ENCODE peak calls at places on chromosome 11, in five cellular contexts. C, X, L, Q and I are unnamed samples. For H3K36me3, the result is how much of the 10 kb centered on the place peaks cover.

GRCh38 chr11:116774661-116775060 is 1.9 kb upstream of the BUD13 start:
- DNase-seq in C (no peak), Q (no peak), L (no peak), X (no peak), I (peak)

GRCh38 chr11:12430912-12431311 is 53.5 kb downstream of the PARVA start:
- DNase-seq in L (peak), X (peak), Q (peak), C (peak), I (no peak)

GRCh38 chr11:125272092-125272491 is 107.5 kb downstream of the PKNOX2 start:
- DNase-seq in Q (no peak), C (no peak), X (no peak), L (no peak), I (no peak)

GRCh38 chr11:129417458-129417857 is 41.8 kb downstream of the BARX2 start:
- DNase-seq in X (no peak), L (no peak), Q (no peak), C (no peak), I (no peak)

GRCh38 chr11:68690671-68691401 is 6.5 kb downstream of the GAL start:
- DNase-seq in Q (no peak), L (no peak), C (no peak), X (no peak), I (peak)

GRCh38 chr11:130223291-130223971 is 63.8 kb downstream of the ST14 start:
- DNase-seq in X (no peak), L (no peak), Q (no peak), C (peak), I (no peak)

GRCh38 chr11:72301486-72301885 is 57.5 kb upstream of the PHOX2A start:
- DNase-seq in C (no peak), X (no peak), L (no peak), Q (no peak), I (no peak)

GRCh38 chr11:102071497-102072472 is 24.5 kb downstream of the CFAP300 start:
- DNase-seq in X (no peak), Q (no peak), C (no peak), L (no peak), I (no peak)

GRCh38 chr11:132177106-132177505 is 806.7 kb downstream of the NTM start:
- DNase-seq in X (peak), Q (no peak), C (peak), L (peak), I (no peak)

GRCh38 chr11:113935858-113936257 is 31.3 kb downstream of the HTR3B start:
- DNase-seq in Q (no peak), X (no peak), L (no peak), C (no peak), I (no peak)

GRCh38 chr11:73113426-73113825 is 28.7 kb downstream of the FCHSD2 start:
- DNase-seq in C (no peak), Q (no peak), L (no peak), X (no peak), I (no peak)

GRCh38 chr11:61923166-61924015 is 6.0 kb upstream of the RAB3IL1 start:
- DNase-seq in Q (peak), X (no peak), L (peak), C (peak), I (peak)

GRCh38 chr11:62542111-62542745 is 4.4 kb downstream of the AHNAK start:
- DNase-seq in C (no peak), L (no peak), X (no peak), Q (no peak), I (no peak)

GRCh38 chr11:114036958-114037357 is 22.6 kb upstream of the ZBTB16 start:
- DNase-seq in C (no peak), X (no peak), L (no peak), Q (no peak), I (no peak)

GRCh38 chr11:69049490-69049867 is 747 bp downstream of the TPCN2 start:
- DNase-seq in X (no peak), C (no peak), Q (no peak), L (no peak), I (no peak)

GRCh38 chr11:29317669-29318068 is 699.2 kb downstream of the KCNA4 start:
- DNase-seq in X (no peak), Q (no peak), C (no peak), L (no peak), I (no peak)

GRCh38 chr11:91608662-91609061 is 616.0 kb upstream of the FAT3 start:
- DNase-seq in X (peak), C (no peak), L (no peak), Q (no peak), I (no peak)

GRCh38 chr11:71326328-71326940 is 74.1 kb upstream of the SHANK2 start:
- DNase-seq in Q (no peak), X (no peak), L (no peak), C (no peak), I (peak)

GRCh38 chr11:10629431-10630002 is 61.1 kb upstream of the LYVE1 start:
- DNase-seq in Q (no peak), L (no peak), C (no peak), X (no peak), I (no peak)

GRCh38 chr11:84790849-84791427 is 836.2 kb downstream of the DLG2 start:
- DNase-seq in X (no peak), L (no peak), C (no peak), Q (no peak), I (no peak)

GRCh38 chr11:117072517-117073218 is 25.6 kb downstream of the SIK3 start:
- DNase-seq in X (peak), Q (no peak), C (peak), L (peak), I (no peak)

GRCh38 chr11:72411623-72412532 is 22.5 kb downstream of the CLPB start:
- DNase-seq in X (no peak), Q (peak), L (no peak), C (no peak), I (no peak)

GRCh38 chr11:109853156-109853776 is 239.9 kb upstream of the ZC3H12C start:
- DNase-seq in X (peak), Q (no peak), L (peak), C (peak), I (no peak)

GRCh38 chr11:116537736-116538135 is 235.1 kb downstream of the BUD13 start:
- DNase-seq in L (no peak), C (no peak), Q (no peak), X (no peak), I (no peak)

GRCh38 chr11:108752297-108752751 is 87.5 kb downstream of the DDX10 start:
- DNase-seq in X (no peak), C (no peak), L (no peak), Q (no peak), I (no peak)

GRCh38 chr11:43582837-43583462 is 97.6 kb upstream of the HSD17B12 start:
- DNase-seq in X (no peak), Q (no peak), C (no peak), L (no peak), I (peak)

GRCh38 chr11:123103326-123103980 is 41.5 kb upstream of the HSPA8 start:
- DNase-seq in X (peak), Q (peak), C (peak), L (peak), I (peak)

GRCh38 chr11:61303725-61304124 is 8.6 kb upstream of the VWCE start:
- DNase-seq in X (no peak), C (no peak), Q (no peak), L (no peak), I (no peak)

GRCh38 chr11:58465690-58466089 is 23.7 kb upstream of the OR5B12 start:
- DNase-seq in Q (no peak), X (no peak), L (no peak), C (no peak), I (no peak)

GRCh38 chr11:46480909-46481308 is 89.3 kb upstream of the CHRM4 start:
- DNase-seq in C (no peak), L (no peak), Q (no peak), X (no peak), I (no peak)

GRCh38 chr11:102268083-102268984 is 49.0 kb upstream of the BIRC3 start:
- DNase-seq in L (peak), X (peak), C (peak), Q (peak), I (peak)

GRCh38 chr11:17013548-17014320 is 480 bp downstream of the PLEKHA7 start:
- DNase-seq in C (no peak), X (no peak), Q (peak), L (peak), I (peak)

GRCh38 chr11:17014321-17014773 is at the start of gene PLEKHA7:
- DNase-seq in L (peak), C (no peak), X (no peak), Q (peak), I (peak)

GRCh38 chr11:17010851-17011420 is 3.3 kb downstream of the PLEKHA7 start:
- DNase-seq in X (no peak), C (no peak), L (no peak), Q (no peak), I (peak)

GRCh38 chr11:17012712-17013547 is 1.3 kb downstream of the PLEKHA7 start:
- DNase-seq in C (peak), L (peak), Q (peak), X (peak), I (peak)

DNA sequence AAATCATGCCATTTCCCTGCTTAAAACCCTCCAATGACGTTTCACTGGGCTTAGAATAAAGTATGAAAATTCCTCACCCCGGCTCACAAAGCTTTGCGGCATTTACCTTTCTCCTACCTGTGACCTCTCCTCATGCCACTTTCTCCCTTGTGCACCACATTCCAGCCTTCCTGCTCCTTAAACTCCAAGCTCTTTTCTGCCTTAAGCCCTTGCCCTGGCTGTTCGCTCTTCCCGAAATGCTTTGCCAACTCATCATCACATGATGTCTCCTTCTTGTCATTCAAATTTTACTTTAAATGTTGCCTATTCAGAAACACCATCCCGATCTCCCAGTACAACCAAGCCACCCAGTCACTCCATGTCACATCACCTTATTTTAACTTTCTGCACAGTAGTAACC is 2.0 kb downstream of the PLEKHA7 start:
- DNase-seq in Q (no peak), X (no peak), L (no peak), C (no peak), I (no peak)
- H3K36me3 ChIP-seq in Q (under half), X (under half), L (under half), C (under half), I (under half)

GRCh38 chr11:83241291-83241946 is 44.7 kb downstream of the CCDC90B start:
- DNase-seq in X (peak), Q (peak), L (peak), C (peak), I (peak)
- H3K36me3 ChIP-seq in X (under half), Q (under half), L (under half), C (under half), I (under half)

GRCh38 chr11:122045181-122045586 is 70.8 kb downstream of the BLID start:
- DNase-seq in L (no peak), Q (no peak), X (peak), C (peak), I (no peak)
- H3K36me3 ChIP-seq in L (under half), Q (under half), X (under half), C (under half), I (under half)

DNA sequence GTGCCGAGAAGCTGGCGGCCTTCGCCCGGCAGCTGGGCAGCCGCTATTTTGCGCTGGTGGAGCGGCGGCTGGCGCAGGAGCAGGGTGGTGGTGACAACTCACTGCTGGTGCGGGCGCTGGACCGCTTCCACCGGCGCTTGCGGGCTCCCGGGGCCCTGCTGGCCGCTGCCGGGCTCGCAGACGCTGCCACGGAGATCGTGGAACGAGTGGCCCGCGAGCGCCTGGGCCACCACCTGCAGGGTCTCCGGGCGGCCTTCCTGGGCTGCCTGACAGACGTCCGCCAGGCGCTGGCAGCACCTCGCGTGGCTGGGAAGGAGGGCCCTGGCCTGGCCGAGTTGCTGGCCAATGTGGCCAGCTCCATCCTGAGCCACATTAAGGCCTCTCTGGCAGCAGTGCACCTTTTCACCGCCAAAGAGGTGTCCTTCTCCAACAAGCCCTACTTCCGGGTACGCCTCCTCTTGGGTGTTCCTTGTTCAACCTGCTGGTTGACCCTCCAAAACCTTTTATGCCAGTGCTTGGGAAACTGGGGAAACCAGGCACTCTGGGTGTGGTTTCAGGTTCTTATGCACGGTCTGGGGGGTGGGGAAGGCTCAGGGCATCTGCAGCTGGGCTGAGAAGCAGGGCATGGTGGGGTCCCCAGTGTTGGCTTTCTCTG is 3.1 kb upstream of the TM7SF2 start:
- DNase-seq in C (no peak), Q (no peak), X (no peak), L (no peak), I (no peak)
- H3K36me3 ChIP-seq in C (under half), Q (under half), X (under half), L (under half), I (under half)

GRCh38 chr11:34165786-34166557 is 60.5 kb downstream of the NAT10 start:
- DNase-seq in X (no peak), Q (no peak), C (no peak), L (no peak), I (peak)
- H3K36me3 ChIP-seq in X (under half), Q (under half), C (half or more), L (under half), I (under half)

DNA sequence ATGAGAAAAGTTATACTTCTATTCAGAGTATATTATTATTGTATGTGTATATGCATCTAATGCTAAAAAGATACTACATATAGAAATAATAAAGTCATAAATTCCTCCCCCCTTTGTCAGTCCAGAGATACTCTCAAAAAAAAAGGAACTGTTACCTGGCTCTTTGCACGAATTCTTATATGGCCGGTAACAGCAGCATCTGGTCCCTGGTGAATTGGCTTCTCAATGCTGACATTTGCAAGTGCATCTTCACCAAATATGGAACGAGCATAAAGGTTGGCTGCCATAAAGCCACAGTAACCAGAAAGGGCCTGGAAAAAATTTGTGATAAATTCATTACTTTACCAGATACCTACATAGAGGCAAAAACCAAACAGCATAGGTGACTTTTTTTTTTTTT is 41.2 kb downstream of the COPB1 start:
- DNase-seq in Q (no peak), L (no peak), X (no peak), C (no peak), I (no peak)
- H3K36me3 ChIP-seq in Q (under half), L (under half), X (under half), C (half or more), I (under half)

GRCh38 chr11:986952-987305 is 49.6 kb downstream of the MUC6 start:
- DNase-seq in C (no peak), Q (no peak), L (no peak), X (no peak), I (no peak)

GRCh38 chr11:984576-984975 is 51.9 kb downstream of the MUC6 start:
- DNase-seq in L (no peak), C (no peak), X (no peak), Q (no peak), I (no peak)

GRCh38 chr11:985435-985834 is 51.1 kb downstream of the MUC6 start:
- DNase-seq in L (peak), C (no peak), X (no peak), Q (no peak), I (no peak)

GRCh38 chr11:986270-986951 is 50.1 kb downstream of the MUC6 start:
- DNase-seq in C (no peak), L (peak), Q (no peak), X (no peak), I (no peak)

GRCh38 chr11:985848-986247 is 50.7 kb downstream of the MUC6 start:
- DNase-seq in Q (no peak), X (no peak), L (no peak), C (no peak), I (no peak)
- H3K36me3 ChIP-seq in Q (under half), X (under half), L (under half), C (under half), I (under half)

GRCh38 chr11:103949781-103950180 is 86.7 kb upstream of the DDI1 start:
- DNase-seq in X (no peak), L (no peak), C (no peak), Q (no peak), I (no peak)

GRCh38 chr11:103947566-103947919 is 88.9 kb upstream of the DDI1 start:
- DNase-seq in Q (no peak), X (peak), L (no peak), C (peak), I (no peak)

GRCh38 chr11:103946793-103947565 is 89.5 kb upstream of the DDI1 start:
- DNase-seq in C (peak), X (peak), L (no peak), Q (no peak), I (no peak)

GRCh38 chr11:103944251-103944944 is 92.0 kb upstream of the DDI1 start:
- DNase-seq in Q (no peak), L (no peak), C (no peak), X (no peak), I (no peak)

DNA sequence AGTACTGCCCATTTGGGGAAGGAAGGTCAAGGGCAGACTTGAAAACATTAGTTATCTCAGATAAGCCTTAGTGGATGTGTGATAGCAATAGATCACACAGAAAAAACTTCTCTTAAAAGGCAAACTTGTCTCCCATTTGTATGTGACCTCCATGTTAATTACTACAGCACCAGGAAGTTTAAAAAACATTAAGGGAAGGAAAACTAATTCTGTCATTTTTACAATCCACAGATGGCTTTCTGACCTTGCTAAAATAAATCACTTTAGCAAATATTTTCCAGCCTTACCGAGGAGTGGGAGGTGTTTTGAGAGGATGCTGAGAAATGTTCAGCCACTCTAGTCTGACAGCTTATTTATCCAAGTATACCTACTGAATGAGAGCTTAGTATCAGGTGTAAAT is 88.1 kb upstream of the DDI1 start:
- DNase-seq in C (no peak), X (peak), L (no peak), Q (no peak), I (no peak)
- H3K36me3 ChIP-seq in C (under half), X (under half), L (under half), Q (under half), I (under half)

GRCh38 chr11:67437082-67437821 is at the start of gene PTPRCAP:
- DNase-seq in Q (no peak), C (peak), L (no peak), X (no peak), I (peak)
- H3K36me3 ChIP-seq in Q (under half), C (under half), L (under half), X (under half), I (under half)

DNA sequence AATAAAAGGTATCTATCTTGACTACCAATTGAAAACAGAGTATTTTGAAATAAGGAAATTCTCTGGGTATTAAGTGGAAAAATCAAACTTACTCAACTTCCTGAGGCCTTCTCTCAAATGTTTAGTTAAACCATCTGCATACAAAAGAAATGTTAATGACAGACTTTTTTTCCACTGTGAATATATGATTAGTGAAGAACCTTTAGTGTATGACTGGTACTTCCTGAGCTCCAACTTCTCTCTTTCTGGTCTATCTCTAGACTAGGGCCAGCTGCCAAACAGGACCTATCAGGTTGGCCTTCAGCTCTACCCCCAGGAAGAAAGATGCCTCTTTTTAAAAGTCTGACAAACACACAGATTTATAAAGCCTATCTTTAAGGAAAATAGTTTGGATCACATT is 68.8 kb upstream of the SCUBE2 start:
- DNase-seq in L (no peak), X (peak), C (peak), Q (no peak), I (no peak)
- H3K36me3 ChIP-seq in L (under half), X (under half), C (half or more), Q (under half), I (under half)